ENCODE peak calls at places on chromosomes 13 and 19, in eight cellular contexts. K, V, D, O, E, H, S and N are unnamed samples.

GRCh38 chr13:32902898-32903297 is 113.3 kb upstream of the KL start:
- DNase-seq in K (peak; percentile 23), V (no peak), D (no peak), O (no peak), E (no peak), H (no peak), S (no peak), N (peak; percentile 24)

GRCh38 chr13:50460366-50460765 is 383.1 kb downstream of the DLEU7 start:
- DNase-seq in K (no peak), V (no peak), D (no peak), O (no peak), E (no peak), H (no peak), S (no peak), N (no peak)

GRCh38 chr19:23526302-23526701 is 131.0 kb upstream of the ZNF91 start:
- DNase-seq in K (no peak), V (no peak), D (no peak), O (no peak), E (no peak), H (peak; percentile 90), S (no peak), N (no peak)

GRCh38 chr19:33624586-33625153 is 2.9 kb downstream of the CHST8 start:
- DNase-seq in K (no peak), V (no peak), D (no peak), O (no peak), E (no peak), H (no peak), S (no peak), N (no peak)

GRCh38 chr19:6890421-6890913 is 3.1 kb downstream of the ADGRE1 start:
- DNase-seq in K (no peak), V (no peak), D (no peak), O (no peak), E (no peak), H (no peak), S (no peak), N (no peak)

GRCh38 chr13:101654916-101655315 is 202.4 kb downstream of the ITGBL1 start:
- DNase-seq in K (peak; percentile 12), V (no peak), D (no peak), O (no peak), E (no peak), H (no peak), S (no peak), N (no peak)

GRCh38 chr13:48507024-48507423 is 25.9 kb downstream of the RCBTB2 start:
- DNase-seq in K (no peak), V (no peak), D (no peak), O (no peak), E (no peak), H (peak; percentile 83), S (no peak), N (no peak)

GRCh38 chr13:30124131-30124768 is 183.1 kb downstream of the KATNAL1 start:
- DNase-seq in K (no peak), V (no peak), D (no peak), O (no peak), E (no peak), H (no peak), S (no peak), N (no peak)

GRCh38 chr19:3818479-3818878 is 32.3 kb upstream of the MATK start:
- DNase-seq in K (peak; percentile 31), V (no peak), D (no peak), O (no peak), E (no peak), H (peak; percentile 50), S (no peak), N (peak; percentile 9)

GRCh38 chr13:110010433-110011135 is 224.2 kb upstream of the IRS2 start:
- DNase-seq in K (peak; percentile 63), V (no peak), D (no peak), O (no peak), E (no peak), H (no peak), S (no peak), N (no peak)

GRCh38 chr13:26721251-26721939 is 39.2 kb downstream of the GPR12 start:
- DNase-seq in K (no peak), V (no peak), D (no peak), O (no peak), E (peak; percentile 12), H (no peak), S (no peak), N (no peak)

GRCh38 chr13:39585219-39585618 is 17.8 kb downstream of the LHFPL6 start:
- DNase-seq in K (no peak), V (no peak), D (no peak), O (no peak), E (no peak), H (peak; percentile 11), S (no peak), N (no peak)

GRCh38 chr19:32876919-32877285 is 7.3 kb upstream of the SLC7A9 start:
- DNase-seq in K (peak; percentile 50), V (no peak), D (no peak), O (no peak), E (no peak), H (no peak), S (no peak), N (no peak)

GRCh38 chr13:28173793-28174192 is 35.4 kb downstream of the PAN3 start:
- DNase-seq in K (no peak), V (no peak), D (no peak), O (no peak), E (no peak), H (peak; percentile 62), S (no peak), N (no peak)

GRCh38 chr13:49580980-49581680 is 4.2 kb downstream of the RCBTB1 start:
- DNase-seq in K (no peak), V (no peak), D (no peak), O (no peak), E (no peak), H (peak; percentile 60), S (no peak), N (no peak)

GRCh38 chr19:18291590-18292459 is 10.4 kb upstream of the JUND start:
- DNase-seq in K (peak; percentile 75), V (peak; percentile 52), D (no peak), O (no peak), E (peak; percentile 82), H (peak; percentile 57), S (no peak), N (peak; percentile 55)

GRCh38 chr13:104256701-104257100 is 1190.5 kb upstream of the SLC10A2 start:
- DNase-seq in K (no peak), V (no peak), D (no peak), O (no peak), E (no peak), H (no peak), S (no peak), N (no peak)

GRCh38 chr13:88005188-88005587 is 334.0 kb downstream of the SLITRK5 start:
- DNase-seq in K (no peak), V (no peak), D (no peak), O (no peak), E (no peak), H (peak; percentile 15), S (no peak), N (no peak)

GRCh38 chr19:4357095-4357797 is 13.9 kb downstream of the MPND start:
- DNase-seq in K (no peak), V (no peak), D (no peak), O (no peak), E (no peak), H (no peak), S (no peak), N (no peak)

GRCh38 chr13:30872685-30873443 is 33.2 kb upstream of the MEDAG start:
- DNase-seq in K (peak; percentile 94), V (no peak), D (no peak), O (no peak), E (no peak), H (peak; percentile 44), S (no peak), N (peak; percentile 19)

GRCh38 chr19:50039968-50040367 is 14.2 kb downstream of the ZNF473 start:
- DNase-seq in K (peak; percentile 21), V (no peak), D (no peak), O (no peak), E (no peak), H (no peak), S (no peak), N (no peak)

GRCh38 chr19:10551698-10552301 is 8.1 kb downstream of the ATG4D start:
- DNase-seq in K (no peak), V (no peak), D (peak; percentile 54), O (no peak), E (no peak), H (peak; percentile 58), S (no peak), N (no peak)

GRCh38 chr13:100490692-100491091 is 97.9 kb downstream of the GGACT start:
- DNase-seq in K (no peak), V (peak; percentile 26), D (peak; percentile 50), O (no peak), E (no peak), H (no peak), S (no peak), N (no peak)

GRCh38 chr13:96141032-96141431 is 51.1 kb downstream of the HS6ST3 start:
- DNase-seq in K (peak; percentile 2), V (no peak), D (peak; percentile 26), O (no peak), E (no peak), H (peak; percentile 21), S (no peak), N (no peak)

GRCh38 chr13:79581870-79582315 is 100.9 kb downstream of the NDFIP2 start:
- DNase-seq in K (peak; percentile 3), V (no peak), D (no peak), O (no peak), E (peak; percentile 1), H (peak; percentile 69), S (no peak), N (no peak)

GRCh38 chr19:34244611-34245299 is 9.6 kb upstream of the GARRE1 start:
- DNase-seq in K (peak; percentile 38), V (no peak), D (no peak), O (no peak), E (no peak), H (no peak), S (no peak), N (no peak)

GRCh38 chr13:58619396-58620113 is 988.0 kb downstream of the PCDH17 start:
- DNase-seq in K (no peak), V (no peak), D (peak; percentile 51), O (no peak), E (no peak), H (no peak), S (no peak), N (no peak)

GRCh38 chr13:46899801-46900200 is 2.9 kb upstream of the HTR2A start:
- DNase-seq in K (no peak), V (no peak), D (no peak), O (no peak), E (peak; percentile 61), H (no peak), S (no peak), N (no peak)

GRCh38 chr13:70893832-70894231 is 785.6 kb upstream of the KLHL1 start:
- DNase-seq in K (no peak), V (no peak), D (peak; percentile 61), O (no peak), E (no peak), H (no peak), S (no peak), N (no peak)

GRCh38 chr13:96993660-96994029 is 631 bp downstream of the OXGR1 start:
- DNase-seq in K (no peak), V (no peak), D (no peak), O (no peak), E (no peak), H (peak; percentile 30), S (no peak), N (no peak)

GRCh38 chr19:16062789-16063188 is 13.5 kb upstream of the TPM4 start:
- DNase-seq in K (no peak), V (peak; percentile 16), D (peak; percentile 60), O (peak; percentile 34), E (no peak), H (no peak), S (peak; percentile 57), N (no peak)

GRCh38 chr13:105990256-105990958 is 545.1 kb downstream of the EFNB2 start:
- DNase-seq in K (peak; percentile 74), V (no peak), D (no peak), O (no peak), E (no peak), H (peak; percentile 94), S (no peak), N (no peak)

GRCh38 chr13:106139407-106139806 is 396.1 kb downstream of the EFNB2 start:
- DNase-seq in K (peak; percentile 38), V (no peak), D (no peak), O (no peak), E (no peak), H (no peak), S (no peak), N (no peak)

GRCh38 chr19:22422220-22422619 is at the start of gene ZNF98:
- DNase-seq in K (no peak), V (no peak), D (no peak), O (no peak), E (peak; percentile 2), H (no peak), S (no peak), N (no peak)